ENCODE peak calls at places on chromosomes 13 and 19, in ten cellular contexts. One of them, this sample, is unnamed.

GRCh38 chr19:34259367-34259865 is 5.1 kb downstream of the GARRE1 start:
- DNase-seq in GM23338: no peak
- DNase-seq in cardiac fibroblast: peak
- DNase-seq in fibroblast of lung: no peak
- DNase-seq in brain microvascular endothelial cell: no peak
- DNase-seq in BE2C: no peak
- DNase-seq in thyroid gland: no peak
- DNase-seq in AG04449: no peak
- DNase-seq in keratinocyte: no peak
- DNase-seq in fibroblast of mammary gland: peak
- DNase-seq in this sample: no peak

GRCh38 chr13:80168089-80168850 is 172.7 kb downstream of the SPRY2 start:
- DNase-seq in BE2C: peak
- DNase-seq in brain microvascular endothelial cell: no peak
- DNase-seq in fibroblast of lung: peak
- DNase-seq in thyroid gland: no peak
- DNase-seq in AG04449: peak
- DNase-seq in cardiac fibroblast: peak
- DNase-seq in GM23338: no peak
- DNase-seq in keratinocyte: no peak
- DNase-seq in fibroblast of mammary gland: peak
- DNase-seq in this sample: peak

GRCh38 chr13:100022798-100023197 is 41.2 kb downstream of the ZIC2 start:
- DNase-seq in fibroblast of mammary gland: no peak
- DNase-seq in thyroid gland: no peak
- DNase-seq in GM23338: no peak
- DNase-seq in BE2C: no peak
- DNase-seq in AG04449: no peak
- DNase-seq in brain microvascular endothelial cell: no peak
- DNase-seq in fibroblast of lung: no peak
- DNase-seq in keratinocyte: peak
- DNase-seq in cardiac fibroblast: peak
- DNase-seq in this sample: no peak

GRCh38 chr19:2170219-2170618 is 6.5 kb downstream of the DOT1L start:
- DNase-seq in thyroid gland: no peak
- DNase-seq in AG04449: no peak
- DNase-seq in fibroblast of lung: no peak
- DNase-seq in BE2C: peak
- DNase-seq in fibroblast of mammary gland: no peak
- DNase-seq in brain microvascular endothelial cell: no peak
- DNase-seq in cardiac fibroblast: no peak
- DNase-seq in GM23338: no peak
- DNase-seq in keratinocyte: no peak
- DNase-seq in this sample: no peak

GRCh38 chr13:95386370-95386769 is 85.1 kb upstream of the ABCC4 start:
- DNase-seq in cardiac fibroblast: no peak
- DNase-seq in GM23338: no peak
- DNase-seq in BE2C: no peak
- DNase-seq in thyroid gland: no peak
- DNase-seq in AG04449: no peak
- DNase-seq in keratinocyte: no peak
- DNase-seq in fibroblast of lung: no peak
- DNase-seq in brain microvascular endothelial cell: no peak
- DNase-seq in fibroblast of mammary gland: no peak
- DNase-seq in this sample: no peak

GRCh38 chr19:57192064-57192395 is 730 bp downstream of the ZNF264 start:
- DNase-seq in AG04449: no peak
- DNase-seq in thyroid gland: peak
- DNase-seq in fibroblast of lung: no peak
- DNase-seq in brain microvascular endothelial cell: peak
- DNase-seq in GM23338: peak
- DNase-seq in fibroblast of mammary gland: no peak
- DNase-seq in cardiac fibroblast: peak
- DNase-seq in keratinocyte: no peak
- DNase-seq in BE2C: no peak
- DNase-seq in this sample: no peak

GRCh38 chr13:25847145-25847544 is 204.7 kb downstream of the SHISA2 start:
- DNase-seq in cardiac fibroblast: no peak
- DNase-seq in thyroid gland: no peak
- DNase-seq in keratinocyte: no peak
- DNase-seq in brain microvascular endothelial cell: no peak
- DNase-seq in AG04449: no peak
- DNase-seq in fibroblast of lung: no peak
- DNase-seq in fibroblast of mammary gland: no peak
- DNase-seq in BE2C: no peak
- DNase-seq in GM23338: no peak
- DNase-seq in this sample: no peak

GRCh38 chr19:32181356-32181920 is 164.0 kb upstream of the ZNF507 start:
- DNase-seq in fibroblast of lung: no peak
- DNase-seq in cardiac fibroblast: no peak
- DNase-seq in fibroblast of mammary gland: no peak
- DNase-seq in AG04449: no peak
- DNase-seq in GM23338: no peak
- DNase-seq in keratinocyte: no peak
- DNase-seq in brain microvascular endothelial cell: no peak
- DNase-seq in thyroid gland: peak
- DNase-seq in BE2C: no peak
- DNase-seq in this sample: no peak

GRCh38 chr19:36140289-36141038 is 598 bp downstream of the CAPNS1 start:
- DNase-seq in fibroblast of mammary gland: peak
- DNase-seq in AG04449: no peak
- DNase-seq in thyroid gland: peak
- DNase-seq in brain microvascular endothelial cell: peak
- DNase-seq in keratinocyte: no peak
- DNase-seq in fibroblast of lung: peak
- DNase-seq in GM23338: peak
- DNase-seq in cardiac fibroblast: peak
- DNase-seq in BE2C: peak
- DNase-seq in this sample: no peak

GRCh38 chr13:113272791-113273190 is 24.2 kb upstream of the LAMP1 start:
- DNase-seq in fibroblast of lung: no peak
- DNase-seq in brain microvascular endothelial cell: no peak
- DNase-seq in BE2C: no peak
- DNase-seq in thyroid gland: no peak
- DNase-seq in fibroblast of mammary gland: no peak
- DNase-seq in GM23338: no peak
- DNase-seq in cardiac fibroblast: no peak
- DNase-seq in AG04449: no peak
- DNase-seq in keratinocyte: no peak
- DNase-seq in this sample: no peak

GRCh38 chr13:110306960-110307696 is at the start of the genes COL4A1 and COL4A2:
- DNase-seq in brain microvascular endothelial cell: peak
- DNase-seq in thyroid gland: peak
- DNase-seq in fibroblast of lung: peak
- DNase-seq in BE2C: no peak
- DNase-seq in AG04449: no peak
- DNase-seq in cardiac fibroblast: peak
- DNase-seq in GM23338: peak
- DNase-seq in fibroblast of mammary gland: peak
- DNase-seq in keratinocyte: no peak
- DNase-seq in this sample: peak

GRCh38 chr13:32267836-32268439 is 47.2 kb downstream of the ZAR1L start:
- DNase-seq in BE2C: no peak
- DNase-seq in GM23338: peak
- DNase-seq in AG04449: no peak
- DNase-seq in fibroblast of mammary gland: no peak
- DNase-seq in keratinocyte: no peak
- DNase-seq in thyroid gland: peak
- DNase-seq in fibroblast of lung: no peak
- DNase-seq in cardiac fibroblast: no peak
- DNase-seq in brain microvascular endothelial cell: no peak
- DNase-seq in this sample: no peak

GRCh38 chr19:4018775-4019504 is 11.4 kb downstream of the PIAS4 start:
- DNase-seq in brain microvascular endothelial cell: no peak
- DNase-seq in fibroblast of mammary gland: no peak
- DNase-seq in thyroid gland: no peak
- DNase-seq in keratinocyte: no peak
- DNase-seq in BE2C: no peak
- DNase-seq in fibroblast of lung: no peak
- DNase-seq in AG04449: no peak
- DNase-seq in cardiac fibroblast: no peak
- DNase-seq in GM23338: no peak
- DNase-seq in this sample: no peak

GRCh38 chr13:110233181-110233641 is 73.7 kb downstream of the COL4A1 start:
- DNase-seq in fibroblast of mammary gland: peak
- DNase-seq in fibroblast of lung: peak
- DNase-seq in brain microvascular endothelial cell: peak
- DNase-seq in cardiac fibroblast: peak
- DNase-seq in GM23338: no peak
- DNase-seq in BE2C: no peak
- DNase-seq in AG04449: no peak
- DNase-seq in thyroid gland: peak
- DNase-seq in keratinocyte: no peak
- DNase-seq in this sample: peak

GRCh38 chr19:8530061-8530679 is 16.2 kb upstream of the ZNF414 start:
- DNase-seq in fibroblast of mammary gland: no peak
- DNase-seq in keratinocyte: no peak
- DNase-seq in thyroid gland: no peak
- DNase-seq in brain microvascular endothelial cell: no peak
- DNase-seq in AG04449: no peak
- DNase-seq in BE2C: no peak
- DNase-seq in GM23338: peak
- DNase-seq in fibroblast of lung: no peak
- DNase-seq in cardiac fibroblast: no peak
- DNase-seq in this sample: no peak
- H3K4me3 ChIP-seq in fibroblast of mammary gland: no peak
- H3K4me3 ChIP-seq in keratinocyte: no peak
- H3K4me3 ChIP-seq in thyroid gland: no peak
- H3K4me3 ChIP-seq in brain microvascular endothelial cell: no peak
- H3K4me3 ChIP-seq in AG04449: no peak
- H3K4me3 ChIP-seq in BE2C: no peak
- H3K4me3 ChIP-seq in GM23338: no peak
- H3K4me3 ChIP-seq in fibroblast of lung: no peak
- H3K4me3 ChIP-seq in cardiac fibroblast: no peak
- H3K4me3 ChIP-seq in this sample: no peak

GRCh38 chr13:21516806-21517205 is 57.7 kb upstream of the ZDHHC20 start:
- DNase-seq in thyroid gland: no peak
- DNase-seq in keratinocyte: no peak
- DNase-seq in brain microvascular endothelial cell: no peak
- DNase-seq in GM23338: no peak
- DNase-seq in BE2C: no peak
- DNase-seq in fibroblast of lung: no peak
- DNase-seq in AG04449: no peak
- DNase-seq in fibroblast of mammary gland: no peak
- DNase-seq in cardiac fibroblast: no peak
- DNase-seq in this sample: no peak

GRCh38 chr13:21517576-21517975 is 58.5 kb upstream of the ZDHHC20 start:
- DNase-seq in cardiac fibroblast: no peak
- DNase-seq in fibroblast of lung: no peak
- DNase-seq in AG04449: no peak
- DNase-seq in BE2C: no peak
- DNase-seq in keratinocyte: no peak
- DNase-seq in GM23338: no peak
- DNase-seq in fibroblast of mammary gland: no peak
- DNase-seq in thyroid gland: no peak
- DNase-seq in brain microvascular endothelial cell: no peak
- DNase-seq in this sample: no peak

DNA sequence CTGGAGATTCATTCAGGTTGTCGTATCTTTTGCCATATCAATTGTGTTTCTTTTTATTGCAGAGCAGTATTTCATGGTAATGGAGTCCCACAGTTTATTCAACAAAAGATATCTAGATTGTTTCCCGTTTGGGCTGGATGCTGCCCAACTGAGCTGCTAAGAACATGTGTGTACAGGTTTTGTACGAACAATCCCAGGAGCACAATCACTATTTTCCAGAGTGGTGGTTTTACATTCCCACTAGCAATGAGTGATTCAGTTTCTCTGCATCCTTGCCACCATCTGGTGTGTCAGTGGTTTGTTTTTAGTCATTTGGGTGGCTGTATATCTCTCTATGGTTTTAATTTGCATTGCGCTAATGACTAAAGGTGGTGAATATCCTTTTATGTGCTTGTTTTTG is 52.7 kb upstream of the ZDHHC20 start:
- DNase-seq in cardiac fibroblast: peak
- DNase-seq in keratinocyte: peak
- DNase-seq in fibroblast of mammary gland: peak
- DNase-seq in fibroblast of lung: no peak
- DNase-seq in GM23338: no peak
- DNase-seq in BE2C: no peak
- DNase-seq in brain microvascular endothelial cell: no peak
- DNase-seq in thyroid gland: no peak
- DNase-seq in AG04449: no peak
- DNase-seq in this sample: no peak
- TF ChIP-seq CTCF in cardiac fibroblast: no peak
- TF ChIP-seq CTCF in keratinocyte: no peak
- TF ChIP-seq CTCF in fibroblast of mammary gland: no peak
- TF ChIP-seq CTCF in fibroblast of lung: no peak
- TF ChIP-seq CTCF in GM23338: no peak
- TF ChIP-seq CTCF in BE2C: no peak
- TF ChIP-seq CTCF in brain microvascular endothelial cell: no peak
- TF ChIP-seq CTCF in thyroid gland: no peak
- TF ChIP-seq CTCF in AG04449: no peak
- TF ChIP-seq CTCF in this sample: no peak

GRCh38 chr13:34748561-34748960 is 193.5 kb upstream of the NBEA start:
- DNase-seq in BE2C: no peak
- DNase-seq in AG04449: no peak
- DNase-seq in thyroid gland: peak
- DNase-seq in keratinocyte: no peak
- DNase-seq in fibroblast of mammary gland: no peak
- DNase-seq in cardiac fibroblast: no peak
- DNase-seq in GM23338: no peak
- DNase-seq in brain microvascular endothelial cell: no peak
- DNase-seq in fibroblast of lung: no peak
- DNase-seq in this sample: no peak
- H3K4me3 ChIP-seq in BE2C: no peak
- H3K4me3 ChIP-seq in AG04449: no peak
- H3K4me3 ChIP-seq in thyroid gland: no peak
- H3K4me3 ChIP-seq in keratinocyte: no peak
- H3K4me3 ChIP-seq in fibroblast of mammary gland: no peak
- H3K4me3 ChIP-seq in cardiac fibroblast: no peak
- H3K4me3 ChIP-seq in GM23338: no peak
- H3K4me3 ChIP-seq in brain microvascular endothelial cell: no peak
- H3K4me3 ChIP-seq in fibroblast of lung: no peak
- H3K4me3 ChIP-seq in this sample: no peak

DNA sequence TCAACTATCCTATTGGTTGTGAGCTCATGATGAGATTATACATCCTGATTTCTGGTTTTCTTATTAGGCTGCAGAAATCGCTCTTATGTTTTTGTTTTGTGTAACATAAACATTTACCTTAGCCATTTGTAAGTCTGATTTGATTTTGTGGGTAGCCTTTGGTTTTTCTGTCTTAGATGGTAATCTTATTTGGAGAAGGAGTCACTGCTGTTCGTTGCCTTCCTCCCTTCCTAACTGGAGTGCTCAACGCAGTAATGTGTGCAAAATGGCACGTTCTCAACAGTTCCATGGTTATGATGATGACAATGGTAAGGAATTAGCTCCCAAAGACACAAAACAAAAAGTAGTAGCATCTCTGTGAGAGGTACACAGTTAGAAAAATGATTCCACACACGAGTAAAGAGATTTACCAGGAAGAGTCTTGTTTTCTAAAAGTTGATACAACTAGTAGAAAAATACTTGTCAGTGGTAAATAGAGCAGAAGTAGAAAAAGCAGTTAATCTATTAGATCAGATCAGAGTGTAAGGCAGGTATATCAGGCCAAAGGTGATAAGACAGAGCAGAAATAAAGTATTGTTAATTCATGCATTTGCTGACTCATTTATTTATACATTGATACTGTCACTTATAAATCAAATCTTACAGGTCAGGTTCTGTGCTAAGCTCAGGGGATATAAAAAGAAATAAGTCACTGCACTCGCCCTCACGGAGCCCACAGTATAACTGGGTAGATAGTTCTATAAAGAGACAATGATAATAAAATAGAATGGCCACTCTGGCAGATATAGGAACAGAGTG is 270.0 kb downstream of the NALCN start:
- DNase-seq in keratinocyte: no peak
- DNase-seq in cardiac fibroblast: peak
- DNase-seq in brain microvascular endothelial cell: no peak
- DNase-seq in thyroid gland: no peak
- DNase-seq in fibroblast of lung: no peak
- DNase-seq in AG04449: no peak
- DNase-seq in GM23338: no peak
- DNase-seq in BE2C: no peak
- DNase-seq in fibroblast of mammary gland: no peak
- DNase-seq in this sample: no peak
- TF ChIP-seq CTCF in keratinocyte: no peak
- TF ChIP-seq CTCF in cardiac fibroblast: no peak
- TF ChIP-seq CTCF in brain microvascular endothelial cell: no peak
- TF ChIP-seq CTCF in thyroid gland: no peak
- TF ChIP-seq CTCF in fibroblast of lung: no peak
- TF ChIP-seq CTCF in AG04449: no peak
- TF ChIP-seq CTCF in GM23338: no peak
- TF ChIP-seq CTCF in BE2C: no peak
- TF ChIP-seq CTCF in fibroblast of mammary gland: no peak
- TF ChIP-seq CTCF in this sample: no peak